ENCODE peak calls at places on chromosome 5, in five cellular contexts. R, C, W, Y and G are unnamed samples.

GRCh38 chr5:30034870-30035269 is 1158.6 kb upstream of the CDH6 start:
- DNase-seq in Y (no peak), C (no peak), W (no peak), R (no peak), G (no peak)

GRCh38 chr5:167945542-167946384 is 345.7 kb upstream of the WWC1 start:
- DNase-seq in Y (no peak), C (peak), R (peak), W (peak), G (peak)

GRCh38 chr5:31007672-31008071 is 185.8 kb upstream of the CDH6 start:
- DNase-seq in W (peak), R (no peak), C (no peak), Y (no peak), G (no peak)

GRCh38 chr5:2015116-2015848 is 132.6 kb upstream of the IRX4 start:
- DNase-seq in W (no peak), R (no peak), Y (no peak), C (no peak), G (no peak)

GRCh38 chr5:114953559-114953958 is 216.1 kb downstream of the TRIM36 start:
- DNase-seq in R (no peak), W (no peak), C (no peak), Y (no peak), G (no peak)

GRCh38 chr5:150999704-151000452 is 20.5 kb upstream of the GPX3 start:
- DNase-seq in C (peak), Y (no peak), R (peak), W (no peak), G (no peak)

GRCh38 chr5:55140908-55141665 is 18.9 kb upstream of the GPX8 start:
- DNase-seq in R (no peak), Y (no peak), W (no peak), C (no peak), G (no peak)

GRCh38 chr5:14628346-14628745 is 36.2 kb upstream of the OTULIN start:
- DNase-seq in R (peak), W (peak), Y (peak), C (peak), G (peak)

GRCh38 chr5:119287547-119288073 is 68.2 kb upstream of the TNFAIP8 start:
- DNase-seq in R (no peak), W (no peak), Y (no peak), C (peak), G (no peak)

GRCh38 chr5:132812123-132812948 is 766 bp upstream of the SOWAHA start:
- DNase-seq in Y (no peak), W (no peak), C (no peak), R (no peak), G (no peak)

GRCh38 chr5:154242442-154242841 is 51.9 kb downstream of the GALNT10 start:
- DNase-seq in C (no peak), R (no peak), W (no peak), Y (no peak), G (no peak)

GRCh38 chr5:82274343-82275266 is 3.5 kb downstream of the RPS23 start:
- DNase-seq in W (no peak), R (peak), C (no peak), Y (no peak), G (no peak)

GRCh38 chr5:112787261-112787660 is 49.6 kb downstream of the APC start:
- DNase-seq in C (peak), Y (no peak), W (no peak), R (peak), G (no peak)

GRCh38 chr5:170254056-170254455 is 21.3 kb downstream of the C5orf58 start:
- DNase-seq in W (no peak), Y (peak), R (peak), C (peak), G (no peak)

GRCh38 chr5:78899922-78900362 is 85.2 kb downstream of the ARSB start:
- DNase-seq in R (peak), Y (no peak), C (peak), W (peak), G (no peak)

GRCh38 chr5:32283539-32284377 is 29.0 kb downstream of the MTMR12 start:
- DNase-seq in W (no peak), C (peak), Y (no peak), R (peak), G (no peak)

GRCh38 chr5:79697222-79698164 is 7.9 kb downstream of the CMYA5 start:
- DNase-seq in R (peak), Y (no peak), W (no peak), C (no peak), G (no peak)

GRCh38 chr5:75672616-75673015 is 44.6 kb downstream of the POC5 start:
- DNase-seq in C (no peak), Y (no peak), W (no peak), R (no peak), G (no peak)